ENCODE peak calls at places on chromosomes 4 and X, in nine cellular contexts. N, R, M, V, U, Y, A, C and H are unnamed samples.

GRCh38 chr4:55887594-55887993 is 34.1 kb downstream of the EXOC1 start:
- DNase-seq in N (no peak), R (no peak), M (no peak), V (no peak), U (no peak), Y (no peak), A (no peak), C (peak; percentile 22), H (no peak)

GRCh38 chrX:138481649-138482048 is 229.9 kb downstream of the FGF13 start:
- DNase-seq in N (no peak), R (no peak), M (no peak), V (no peak), U (no peak), Y (no peak), A (no peak), C (no peak), H (no peak)

GRCh38 chr4:105457997-105458396 is 15.9 kb downstream of the PPA2 start:
- DNase-seq in N (no peak), R (no peak), M (no peak), V (no peak), U (no peak), Y (no peak), A (no peak), C (no peak), H (no peak)

GRCh38 chr4:128810331-128810870 is 901 bp downstream of the JADE1 start:
- DNase-seq in N (peak; percentile 45), R (no peak), M (peak; percentile 41), V (peak; percentile 43), U (no peak), Y (peak; percentile 63), A (no peak), C (peak; percentile 13), H (no peak)

GRCh38 chrX:47540754-47541538 is 20.1 kb upstream of the ARAF start:
- DNase-seq in N (peak; percentile 70), R (no peak), M (peak; percentile 17), V (peak; percentile 77), U (no peak), Y (peak; percentile 79), A (peak; percentile 81), C (peak; percentile 89), H (peak; percentile 88)

GRCh38 chr4:10273030-10273429 is 156.4 kb upstream of the WDR1 start:
- DNase-seq in N (no peak), R (no peak), M (no peak), V (no peak), U (no peak), Y (no peak), A (no peak), C (no peak), H (no peak)

GRCh38 chr4:29805871-29806480 is 914.2 kb upstream of the PCDH7 start:
- DNase-seq in N (no peak), R (no peak), M (no peak), V (no peak), U (no peak), Y (no peak), A (no peak), C (no peak), H (no peak)

GRCh38 chrX:100358766-100359165 is 51.3 kb downstream of the PCDH19 start:
- DNase-seq in N (no peak), R (no peak), M (no peak), V (no peak), U (no peak), Y (no peak), A (no peak), C (no peak), H (no peak)

GRCh38 chrX:30530591-30530990 is 47.0 kb downstream of the TASL start:
- DNase-seq in N (no peak), R (no peak), M (no peak), V (no peak), U (no peak), Y (no peak), A (no peak), C (peak; percentile 29), H (no peak)

GRCh38 chr4:16297003-16297402 is 70.7 kb upstream of the TAPT1 start:
- DNase-seq in N (no peak), R (no peak), M (no peak), V (no peak), U (no peak), Y (no peak), A (no peak), C (no peak), H (no peak)

GRCh38 chrX:84187501-84188319 is at the start of gene RPS6KA6:
- DNase-seq in N (no peak), R (no peak), M (peak; percentile 6), V (peak; percentile 22), U (no peak), Y (no peak), A (no peak), C (peak; percentile 16), H (peak; percentile 84)

GRCh38 chr4:1055721-1056590 is 44.5 kb downstream of the FGFRL1 start:
- DNase-seq in N (peak; percentile 86), R (peak; percentile 65), M (peak; percentile 88), V (peak; percentile 63), U (peak; percentile 67), Y (no peak), A (no peak), C (no peak), H (no peak)

GRCh38 chr4:766559-767283 is 59.2 kb downstream of the CPLX1 start:
- DNase-seq in N (no peak), R (no peak), M (no peak), V (no peak), U (no peak), Y (no peak), A (no peak), C (no peak), H (no peak)